ENCODE peak calls at places on chromosomes 13 and 19, in six cellular contexts. One of them, this sample, is unnamed.

GRCh38 chr19:28044477-28044876 is 1168.5 kb downstream of the UQCRFS1 start:
- DNase-seq in T-helper 2 cell: no peak
- DNase-seq in NCI-H187: no peak
- DNase-seq in memory B cell: no peak
- DNase-seq in fibroblast of the conjunctiva: no peak
- DNase-seq in NT2/D1: no peak
- DNase-seq in this sample: no peak

GRCh38 chr13:96052655-96053002 is 572 bp downstream of the UGGT2 start:
- DNase-seq in T-helper 2 cell: no peak
- DNase-seq in fibroblast of the conjunctiva: peak; percentile 41
- DNase-seq in NT2/D1: no peak
- DNase-seq in NCI-H187: peak; percentile 51
- DNase-seq in memory B cell: no peak
- DNase-seq in this sample: no peak

GRCh38 chr13:32330438-32330837 is 15.1 kb downstream of the BRCA2 start:
- DNase-seq in T-helper 2 cell: no peak
- DNase-seq in NT2/D1: no peak
- DNase-seq in fibroblast of the conjunctiva: peak; percentile 71
- DNase-seq in memory B cell: no peak
- DNase-seq in NCI-H187: no peak
- DNase-seq in this sample: no peak

GRCh38 chr13:41352935-41353801 is 42.1 kb downstream of the NAA16 start:
- DNase-seq in memory B cell: peak; percentile 54
- DNase-seq in T-helper 2 cell: peak; percentile 36
- DNase-seq in NCI-H187: peak; percentile 2
- DNase-seq in NT2/D1: peak; percentile 8
- DNase-seq in fibroblast of the conjunctiva: peak; percentile 38
- DNase-seq in this sample: peak; percentile 1

GRCh38 chr13:67402546-67402945 is 172.4 kb upstream of the PCDH9 start:
- DNase-seq in fibroblast of the conjunctiva: no peak
- DNase-seq in NT2/D1: no peak
- DNase-seq in T-helper 2 cell: no peak
- DNase-seq in memory B cell: no peak
- DNase-seq in NCI-H187: no peak
- DNase-seq in this sample: no peak

GRCh38 chr13:46341112-46341711 is 45.8 kb downstream of the RUBCNL start:
- DNase-seq in T-helper 2 cell: no peak
- DNase-seq in NCI-H187: peak; percentile 18
- DNase-seq in memory B cell: no peak
- DNase-seq in NT2/D1: no peak
- DNase-seq in fibroblast of the conjunctiva: peak; percentile 20
- DNase-seq in this sample: peak; percentile 66

GRCh38 chr13:43285891-43286602 is 262.7 kb downstream of the DNAJC15 start:
- DNase-seq in NCI-H187: no peak
- DNase-seq in NT2/D1: no peak
- DNase-seq in T-helper 2 cell: no peak
- DNase-seq in fibroblast of the conjunctiva: no peak
- DNase-seq in memory B cell: no peak
- DNase-seq in this sample: no peak

GRCh38 chr19:2481466-2481865 is 5.5 kb downstream of the GADD45B start:
- DNase-seq in NCI-H187: no peak
- DNase-seq in T-helper 2 cell: no peak
- DNase-seq in memory B cell: no peak
- DNase-seq in fibroblast of the conjunctiva: no peak
- DNase-seq in NT2/D1: no peak
- DNase-seq in this sample: no peak

GRCh38 chr13:24911135-24911524 is 147.2 kb downstream of the RNF17 start:
- DNase-seq in NT2/D1: no peak
- DNase-seq in NCI-H187: no peak
- DNase-seq in T-helper 2 cell: no peak
- DNase-seq in fibroblast of the conjunctiva: no peak
- DNase-seq in memory B cell: no peak
- DNase-seq in this sample: no peak

GRCh38 chr19:55508120-55508519 is 19.9 kb downstream of the SSC5D start:
- DNase-seq in NCI-H187: no peak
- DNase-seq in T-helper 2 cell: no peak
- DNase-seq in memory B cell: no peak
- DNase-seq in NT2/D1: no peak
- DNase-seq in fibroblast of the conjunctiva: no peak
- DNase-seq in this sample: no peak